ENCODE peak calls at places on chromosomes 3 and 15, in nine cellular contexts. Q is colonic mucosa, L is NCI-H1092 treated with DMSO at 0.1 percent for 48 hours, I is hypothalamus, Z is foreskin keratinocyte, X is bronchial epithelial cell, H is T-cell, G is NAMALWA, S is ureter. W is an unnamed sample.
A peak's percentile ranks its signal among the peaks of the same experiment; 100 is the strongest.

GRCh38 chr3:152480282-152480953 is 211.7 kb downstream of the MBNL1 start:
- DNase-seq in Q (no peak), L (no peak), I (no peak), Z (no peak), X (no peak), H (no peak), G (peak; percentile 33), S (no peak), W (no peak)

GRCh38 chr3:18194431-18194830 is 230.7 kb downstream of the SATB1 start:
- DNase-seq in Q (no peak), L (no peak), I (no peak), Z (no peak), X (peak; percentile 70), H (no peak), G (no peak), S (no peak), W (no peak)

GRCh38 chr3:157913751-157914150 is 192.5 kb downstream of the SHOX2 start:
- DNase-seq in Q (no peak), L (peak; percentile 8), I (no peak), Z (no peak), X (no peak), H (no peak), G (no peak), S (no peak), W (no peak)

GRCh38 chr3:12178091-12178820 is 19.5 kb upstream of the TIMP4 start:
- DNase-seq in Q (no peak), L (no peak), I (no peak), Z (no peak), X (peak; percentile 52), H (no peak), G (no peak), S (no peak), W (no peak)

GRCh38 chr15:76460871-76461270 is 124.3 kb downstream of the ISL2 start:
- DNase-seq in Q (no peak), L (no peak), I (no peak), Z (no peak), X (no peak), H (no peak), G (no peak), S (no peak), W (no peak)

GRCh38 chr15:27429577-27429976 is 458.6 kb downstream of the GABRG3 start:
- DNase-seq in Q (no peak), L (no peak), I (no peak), Z (no peak), X (no peak), H (no peak), G (no peak), S (no peak), W (no peak)

GRCh38 chr3:16103472-16103871 is 71.0 kb upstream of the GALNT15 start:
- DNase-seq in Q (no peak), L (no peak), I (no peak), Z (no peak), X (no peak), H (no peak), G (no peak), S (no peak), W (no peak)

GRCh38 chr15:67225336-67225735 is 29.1 kb downstream of the AAGAB start:
- DNase-seq in Q (no peak), L (no peak), I (no peak), Z (peak; percentile 95), X (peak; percentile 87), H (no peak), G (no peak), S (no peak), W (no peak)

GRCh38 chr3:51897391-51897790 is 5.8 kb downstream of the IQCF1 start:
- DNase-seq in Q (no peak), L (no peak), I (no peak), Z (no peak), X (no peak), H (no peak), G (no peak), S (no peak), W (no peak)

GRCh38 chr3:194397757-194398312 is 1.2 kb downstream of the GP5 start:
- DNase-seq in Q (no peak), L (no peak), I (no peak), Z (no peak), X (peak; percentile 1), H (peak; percentile 20), G (no peak), S (no peak), W (no peak)

W was measured in mucosa of descending colon.